ENCODE peak calls at places on chromosomes 16 and 17, in six cellular contexts. S is C1 segment of cervical spinal cord, P is HFFc6, I is T-helper 2 cell, K is upper lobe of left lung, X is AG20443. C is an unnamed sample.

GRCh38 chr17:66547170-66547865 is 244.9 kb downstream of the PRKCA start:
- DNase-seq in S (no peak), K (no peak), P (no peak), X (no peak), I (no peak), C (no peak)

GRCh38 chr17:2724783-2725164 is 13.2 kb upstream of the CLUH start:
- DNase-seq in P (no peak), X (peak; percentile 82), I (peak; percentile 15), K (peak; percentile 89), S (peak; percentile 37), C (no peak)

GRCh38 chr17:39754958-39755549 is 17.3 kb downstream of the GRB7 start:
- DNase-seq in K (no peak), P (no peak), S (no peak), X (no peak), I (no peak), C (no peak)

GRCh38 chr17:8167526-8167925 is 4.8 kb upstream of the VAMP2 start:
- DNase-seq in P (no peak), X (no peak), I (no peak), S (no peak), K (no peak), C (no peak)

GRCh38 chr17:81039854-81040758 is 5.2 kb downstream of the BAIAP2 start:
- DNase-seq in I (no peak), S (no peak), X (peak; percentile 79), K (peak; percentile 70), P (peak; percentile 72), C (no peak)

GRCh38 chr16:57592591-57593003 is 35.8 kb upstream of the ADGRG1 start:
- DNase-seq in P (no peak), I (peak; percentile 34), K (peak; percentile 28), S (no peak), X (no peak), C (no peak)

GRCh38 chr17:75876938-75877751 is 1.2 kb downstream of the TRIM47 start:
- DNase-seq in I (no peak), K (peak; percentile 91), S (peak; percentile 74), P (peak; percentile 86), X (peak; percentile 91), C (no peak)

GRCh38 chr16:2205967-2206313 is 686 bp downstream of the MLST8 start:
- DNase-seq in S (peak; percentile 55), K (peak; percentile 89), X (no peak), I (no peak), P (no peak), C (no peak)

GRCh38 chr16:70675851-70676513 is 9.9 kb downstream of the MTSS2 start:
- DNase-seq in X (no peak), K (peak; percentile 17), P (no peak), I (no peak), S (no peak), C (no peak)

GRCh38 chr16:86883583-86884188 is 305.3 kb downstream of the FOXL1 start:
- DNase-seq in P (no peak), X (no peak), S (no peak), K (no peak), I (no peak), C (no peak)

GRCh38 chr17:38799501-38800236 is at the start of gene PIP4K2B:
- DNase-seq in P (peak; percentile 96), I (peak; percentile 73), X (peak; percentile 99), S (peak; percentile 98), K (peak; percentile 97), C (peak; percentile 95)

GRCh38 chr17:63470116-63470515 is 6.7 kb upstream of the ACE start:
- DNase-seq in S (no peak), X (no peak), K (no peak), P (no peak), I (no peak), C (no peak)

GRCh38 chr17:34610038-34610437 is 30.7 kb downstream of the TMEM132E start:
- DNase-seq in X (no peak), K (no peak), P (no peak), I (no peak), S (no peak), C (no peak)